ENCODE peak calls at places on chromosomes 16 and 17, in seven cellular contexts. D, L, Q, U, A, F and P are unnamed samples.

GRCh38 chr16:87950765-87951549 is at the start of gene BANP:
- DNase-seq in Q (peak), D (peak), L (peak), F (peak), A (peak), U (peak), P (peak)

GRCh38 chr16:48133455-48134226 is 22.2 kb downstream of the ABCC12 start:
- DNase-seq in Q (no peak), U (no peak), A (no peak), D (no peak), F (no peak), L (no peak), P (no peak)

GRCh38 chr16:86982347-86982596 is 334.9 kb downstream of the C16orf95 start:
- DNase-seq in L (no peak), D (no peak), A (no peak), F (no peak), Q (no peak), U (no peak), P (no peak)

GRCh38 chr17:79993390-79994221 is 42.1 kb downstream of the TBC1D16 start:
- DNase-seq in D (peak), Q (peak), L (peak), F (peak), A (no peak), U (no peak), P (peak)

GRCh38 chr17:54967621-54968258 is 714 bp downstream of the COX11 start:
- DNase-seq in U (no peak), L (no peak), A (no peak), Q (peak), D (no peak), F (no peak), P (peak)

GRCh38 chr16:74611721-74612120 is 4.8 kb upstream of the GLG1 start:
- DNase-seq in Q (no peak), F (peak), U (no peak), A (no peak), D (no peak), L (no peak), P (no peak)

GRCh38 chr17:46212634-46213435 is 19.6 kb upstream of the KANSL1 start:
- DNase-seq in Q (peak), U (peak), A (peak), D (no peak), F (peak), L (peak), P (peak)

GRCh38 chr16:50299508-50300105 is 33.3 kb downstream of the ADCY7 start:
- DNase-seq in D (no peak), F (no peak), Q (no peak), A (no peak), U (no peak), L (no peak), P (no peak)

GRCh38 chr17:48389903-48390302 is 40.1 kb downstream of the SKAP1 start:
- DNase-seq in D (no peak), A (no peak), Q (no peak), L (no peak), U (no peak), F (no peak), P (no peak)

GRCh38 chr17:12088035-12088434 is 67.4 kb downstream of the MAP2K4 start:
- DNase-seq in U (no peak), A (no peak), L (no peak), D (no peak), F (no peak), Q (peak), P (no peak)

GRCh38 chr17:47009759-47010594 is 30.9 kb upstream of the RPRML start:
- DNase-seq in Q (no peak), L (no peak), F (no peak), D (no peak), A (no peak), U (no peak), P (no peak)

GRCh38 chr17:10197362-10197720 is 1.1 kb downstream of the GAS7 start:
- DNase-seq in D (peak), U (no peak), F (no peak), L (no peak), Q (no peak), A (no peak), P (no peak)